ENCODE peak calls at places on chromosomes 13 and 19, in seven cellular contexts. One of them, this sample, is unnamed.

GRCh38 chr19:54418030-54418929 is 3.0 kb downstream of the TTYH1 start:
- DNase-seq in aorta: peak
- DNase-seq in right atrium auricular region: no peak
- DNase-seq in psoas muscle: no peak
- DNase-seq in CD4-positive, alpha-beta T cell: no peak
- DNase-seq in esophagus squamous epithelium: no peak
- DNase-seq in pancreas: no peak
- DNase-seq in this sample: peak

GRCh38 chr19:51354742-51355148 is 11.4 kb downstream of the ETFB start:
- DNase-seq in CD4-positive, alpha-beta T cell: no peak
- DNase-seq in psoas muscle: no peak
- DNase-seq in right atrium auricular region: no peak
- DNase-seq in pancreas: no peak
- DNase-seq in aorta: no peak
- DNase-seq in esophagus squamous epithelium: no peak
- DNase-seq in this sample: peak

GRCh38 chr13:60755380-60756163 is 358.6 kb downstream of the TDRD3 start:
- DNase-seq in psoas muscle: no peak
- DNase-seq in pancreas: no peak
- DNase-seq in right atrium auricular region: no peak
- DNase-seq in CD4-positive, alpha-beta T cell: no peak
- DNase-seq in esophagus squamous epithelium: no peak
- DNase-seq in aorta: no peak
- DNase-seq in this sample: no peak

GRCh38 chr13:50188696-50189095 is 173.5 kb downstream of the KCNRG start:
- DNase-seq in psoas muscle: no peak
- DNase-seq in right atrium auricular region: no peak
- DNase-seq in esophagus squamous epithelium: no peak
- DNase-seq in pancreas: no peak
- DNase-seq in CD4-positive, alpha-beta T cell: no peak
- DNase-seq in aorta: no peak
- DNase-seq in this sample: no peak

GRCh38 chr19:49017666-49018351 is 918 bp upstream of the LHB start:
- DNase-seq in psoas muscle: peak
- DNase-seq in aorta: peak
- DNase-seq in right atrium auricular region: no peak
- DNase-seq in esophagus squamous epithelium: no peak
- DNase-seq in pancreas: peak
- DNase-seq in CD4-positive, alpha-beta T cell: peak
- DNase-seq in this sample: no peak

GRCh38 chr13:41648314-41648935 is 191.1 kb downstream of the RGCC start:
- DNase-seq in esophagus squamous epithelium: no peak
- DNase-seq in CD4-positive, alpha-beta T cell: no peak
- DNase-seq in right atrium auricular region: no peak
- DNase-seq in pancreas: no peak
- DNase-seq in aorta: no peak
- DNase-seq in psoas muscle: no peak
- DNase-seq in this sample: no peak

GRCh38 chr19:3125900-3126524 is 9.8 kb upstream of the GNA15 start:
- DNase-seq in CD4-positive, alpha-beta T cell: peak
- DNase-seq in pancreas: peak
- DNase-seq in esophagus squamous epithelium: no peak
- DNase-seq in right atrium auricular region: no peak
- DNase-seq in psoas muscle: peak
- DNase-seq in aorta: peak
- DNase-seq in this sample: no peak

GRCh38 chr13:41059466-41059865 is 1.8 kb upstream of the WBP4 start:
- DNase-seq in CD4-positive, alpha-beta T cell: no peak
- DNase-seq in right atrium auricular region: no peak
- DNase-seq in psoas muscle: no peak
- DNase-seq in pancreas: no peak
- DNase-seq in aorta: no peak
- DNase-seq in esophagus squamous epithelium: no peak
- DNase-seq in this sample: no peak

GRCh38 chr13:107222619-107223018 is 654.7 kb upstream of the ARGLU1 start:
- DNase-seq in psoas muscle: no peak
- DNase-seq in aorta: no peak
- DNase-seq in esophagus squamous epithelium: no peak
- DNase-seq in CD4-positive, alpha-beta T cell: no peak
- DNase-seq in right atrium auricular region: no peak
- DNase-seq in pancreas: no peak
- DNase-seq in this sample: no peak

GRCh38 chr13:30052127-30052526 is 201.7 kb upstream of the UBL3 start:
- DNase-seq in esophagus squamous epithelium: no peak
- DNase-seq in pancreas: no peak
- DNase-seq in right atrium auricular region: no peak
- DNase-seq in CD4-positive, alpha-beta T cell: no peak
- DNase-seq in psoas muscle: no peak
- DNase-seq in aorta: no peak
- DNase-seq in this sample: no peak

GRCh38 chr19:34225659-34226015 is 28.7 kb upstream of the GARRE1 start:
- DNase-seq in right atrium auricular region: no peak
- DNase-seq in CD4-positive, alpha-beta T cell: no peak
- DNase-seq in esophagus squamous epithelium: no peak
- DNase-seq in psoas muscle: no peak
- DNase-seq in pancreas: no peak
- DNase-seq in aorta: no peak
- DNase-seq in this sample: no peak

GRCh38 chr13:40064723-40065122 is 409.3 kb downstream of the COG6 start:
- DNase-seq in psoas muscle: no peak
- DNase-seq in aorta: no peak
- DNase-seq in pancreas: no peak
- DNase-seq in CD4-positive, alpha-beta T cell: no peak
- DNase-seq in esophagus squamous epithelium: no peak
- DNase-seq in right atrium auricular region: no peak
- DNase-seq in this sample: no peak

GRCh38 chr19:1501200-1501595 is 10.2 kb downstream of the REEP6 start:
- DNase-seq in aorta: no peak
- DNase-seq in right atrium auricular region: no peak
- DNase-seq in pancreas: no peak
- DNase-seq in CD4-positive, alpha-beta T cell: no peak
- DNase-seq in psoas muscle: no peak
- DNase-seq in esophagus squamous epithelium: no peak
- DNase-seq in this sample: no peak

GRCh38 chr13:25067054-25067453 is 28.9 kb upstream of the PABPC3 start:
- DNase-seq in psoas muscle: no peak
- DNase-seq in right atrium auricular region: no peak
- DNase-seq in esophagus squamous epithelium: no peak
- DNase-seq in pancreas: no peak
- DNase-seq in CD4-positive, alpha-beta T cell: no peak
- DNase-seq in aorta: no peak
- DNase-seq in this sample: no peak

GRCh38 chr13:34617684-34618083 is 324.4 kb upstream of the NBEA start:
- DNase-seq in CD4-positive, alpha-beta T cell: no peak
- DNase-seq in pancreas: no peak
- DNase-seq in psoas muscle: no peak
- DNase-seq in right atrium auricular region: no peak
- DNase-seq in aorta: no peak
- DNase-seq in esophagus squamous epithelium: no peak
- DNase-seq in this sample: no peak

GRCh38 chr13:80340643-80341097 is 256 bp downstream of the SPRY2 start:
- DNase-seq in right atrium auricular region: no peak
- DNase-seq in aorta: no peak
- DNase-seq in esophagus squamous epithelium: peak
- DNase-seq in CD4-positive, alpha-beta T cell: no peak
- DNase-seq in pancreas: no peak
- DNase-seq in psoas muscle: no peak
- DNase-seq in this sample: no peak

GRCh38 chr19:31706131-31706530 is 356.9 kb upstream of the TSHZ3 start:
- DNase-seq in pancreas: no peak
- DNase-seq in CD4-positive, alpha-beta T cell: no peak
- DNase-seq in right atrium auricular region: no peak
- DNase-seq in esophagus squamous epithelium: no peak
- DNase-seq in aorta: no peak
- DNase-seq in psoas muscle: no peak
- DNase-seq in this sample: no peak

GRCh38 chr13:33730147-33730546 is 87.8 kb upstream of the RFC3 start:
- DNase-seq in psoas muscle: no peak
- DNase-seq in esophagus squamous epithelium: no peak
- DNase-seq in CD4-positive, alpha-beta T cell: no peak
- DNase-seq in aorta: no peak
- DNase-seq in pancreas: no peak
- DNase-seq in right atrium auricular region: no peak
- DNase-seq in this sample: no peak

GRCh38 chr19:31356587-31357314 is 7.5 kb upstream of the TSHZ3 start:
- DNase-seq in aorta: peak
- DNase-seq in CD4-positive, alpha-beta T cell: peak
- DNase-seq in pancreas: no peak
- DNase-seq in right atrium auricular region: no peak
- DNase-seq in esophagus squamous epithelium: no peak
- DNase-seq in psoas muscle: peak
- DNase-seq in this sample: peak

GRCh38 chr13:78875792-78876580 is 217.0 kb upstream of the OBI1 start:
- DNase-seq in esophagus squamous epithelium: no peak
- DNase-seq in right atrium auricular region: no peak
- DNase-seq in CD4-positive, alpha-beta T cell: no peak
- DNase-seq in psoas muscle: no peak
- DNase-seq in pancreas: peak
- DNase-seq in aorta: no peak
- DNase-seq in this sample: no peak

GRCh38 chr13:27830010-27830409 is 37.7 kb downstream of the GSX1 start:
- DNase-seq in CD4-positive, alpha-beta T cell: peak
- DNase-seq in pancreas: peak
- DNase-seq in psoas muscle: peak
- DNase-seq in esophagus squamous epithelium: no peak
- DNase-seq in right atrium auricular region: peak
- DNase-seq in aorta: peak
- DNase-seq in this sample: no peak

GRCh38 chr19:30086220-30086619 is 144.2 kb downstream of the URI1 start:
- DNase-seq in aorta: no peak
- DNase-seq in pancreas: no peak
- DNase-seq in esophagus squamous epithelium: no peak
- DNase-seq in psoas muscle: no peak
- DNase-seq in right atrium auricular region: no peak
- DNase-seq in CD4-positive, alpha-beta T cell: no peak
- DNase-seq in this sample: no peak

DNA sequence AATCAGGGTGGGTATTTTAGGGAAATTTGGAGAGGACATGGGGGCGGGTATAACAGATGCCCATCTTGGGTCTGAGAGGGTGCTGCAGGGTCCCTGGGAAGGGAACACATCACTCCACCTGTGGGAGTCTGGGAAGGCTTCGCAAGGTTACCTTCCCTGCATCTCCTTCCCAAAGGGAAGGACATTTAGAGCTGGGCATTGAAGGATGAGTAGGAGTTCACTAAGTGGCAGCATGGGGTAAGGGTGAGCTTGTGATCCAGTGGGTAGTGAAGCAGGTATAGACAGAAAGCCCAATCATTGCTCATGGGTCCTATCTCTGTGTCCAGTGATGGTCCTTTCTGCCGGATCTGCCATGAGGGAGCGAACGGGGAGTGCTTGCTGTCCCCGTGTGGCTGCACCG is 13.2 kb downstream of the MARCHF2 start:
- DNase-seq in right atrium auricular region: no peak
- DNase-seq in CD4-positive, alpha-beta T cell: no peak
- DNase-seq in psoas muscle: no peak
- DNase-seq in esophagus squamous epithelium: no peak
- DNase-seq in aorta: no peak
- DNase-seq in pancreas: no peak
- DNase-seq in this sample: no peak
- H3K27ac ChIP-seq in right atrium auricular region: no peak
- H3K27ac ChIP-seq in CD4-positive, alpha-beta T cell: no peak
- H3K27ac ChIP-seq in psoas muscle: no peak
- H3K27ac ChIP-seq in esophagus squamous epithelium: no peak
- H3K27ac ChIP-seq in aorta: no peak
- H3K27ac ChIP-seq in pancreas: no peak
- H3K27ac ChIP-seq in this sample: no peak

GRCh38 chr19:55424518-55424917 is 16.9 kb upstream of the UBE2S start:
- DNase-seq in esophagus squamous epithelium: no peak
- DNase-seq in CD4-positive, alpha-beta T cell: no peak
- DNase-seq in psoas muscle: no peak
- DNase-seq in pancreas: no peak
- DNase-seq in right atrium auricular region: no peak
- DNase-seq in aorta: no peak
- DNase-seq in this sample: no peak
- H3K27ac ChIP-seq in esophagus squamous epithelium: no peak
- H3K27ac ChIP-seq in CD4-positive, alpha-beta T cell: no peak
- H3K27ac ChIP-seq in psoas muscle: no peak
- H3K27ac ChIP-seq in pancreas: no peak
- H3K27ac ChIP-seq in right atrium auricular region: no peak
- H3K27ac ChIP-seq in aorta: no peak
- H3K27ac ChIP-seq in this sample: peak

DNA sequence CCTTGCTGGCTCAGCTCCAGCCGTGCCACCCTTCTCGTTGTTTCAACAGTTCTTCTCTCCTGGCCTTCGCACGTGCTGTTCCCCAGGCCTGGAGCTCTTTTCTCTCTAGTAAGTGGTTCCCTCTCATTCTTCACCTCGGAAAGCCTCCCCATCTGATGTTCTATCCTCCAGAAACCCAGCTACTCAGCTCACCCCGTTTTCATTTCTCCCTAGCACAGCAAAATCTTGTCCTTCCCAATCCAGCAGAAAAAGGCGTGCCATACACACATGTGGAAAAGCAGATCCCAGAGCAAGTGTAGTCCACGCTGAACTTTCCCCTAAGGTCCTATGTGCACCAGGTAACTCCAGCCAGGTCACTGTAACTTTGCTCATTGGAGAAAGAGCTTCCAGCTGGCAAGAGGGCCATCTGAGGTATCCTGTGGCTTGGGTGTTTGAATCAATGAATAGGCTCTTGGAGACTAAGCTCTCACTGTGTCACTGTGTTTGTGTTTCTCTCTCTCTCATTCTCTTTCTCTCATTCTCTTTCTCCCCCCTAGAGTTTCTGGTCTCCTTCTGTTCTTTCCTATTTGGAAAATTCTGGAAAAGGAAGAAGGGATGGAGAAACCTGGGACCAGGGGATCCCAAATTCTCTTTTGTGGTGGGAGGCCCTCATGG is 49.0 kb downstream of the COLGALT1 start:
- DNase-seq in pancreas: no peak
- DNase-seq in psoas muscle: no peak
- DNase-seq in CD4-positive, alpha-beta T cell: no peak
- DNase-seq in right atrium auricular region: no peak
- DNase-seq in esophagus squamous epithelium: no peak
- DNase-seq in aorta: no peak
- DNase-seq in this sample: no peak
- H3K27ac ChIP-seq in pancreas: no peak
- H3K27ac ChIP-seq in psoas muscle: no peak
- H3K27ac ChIP-seq in CD4-positive, alpha-beta T cell: no peak
- H3K27ac ChIP-seq in right atrium auricular region: no peak
- H3K27ac ChIP-seq in esophagus squamous epithelium: no peak
- H3K27ac ChIP-seq in aorta: no peak
- H3K27ac ChIP-seq in this sample: no peak

DNA sequence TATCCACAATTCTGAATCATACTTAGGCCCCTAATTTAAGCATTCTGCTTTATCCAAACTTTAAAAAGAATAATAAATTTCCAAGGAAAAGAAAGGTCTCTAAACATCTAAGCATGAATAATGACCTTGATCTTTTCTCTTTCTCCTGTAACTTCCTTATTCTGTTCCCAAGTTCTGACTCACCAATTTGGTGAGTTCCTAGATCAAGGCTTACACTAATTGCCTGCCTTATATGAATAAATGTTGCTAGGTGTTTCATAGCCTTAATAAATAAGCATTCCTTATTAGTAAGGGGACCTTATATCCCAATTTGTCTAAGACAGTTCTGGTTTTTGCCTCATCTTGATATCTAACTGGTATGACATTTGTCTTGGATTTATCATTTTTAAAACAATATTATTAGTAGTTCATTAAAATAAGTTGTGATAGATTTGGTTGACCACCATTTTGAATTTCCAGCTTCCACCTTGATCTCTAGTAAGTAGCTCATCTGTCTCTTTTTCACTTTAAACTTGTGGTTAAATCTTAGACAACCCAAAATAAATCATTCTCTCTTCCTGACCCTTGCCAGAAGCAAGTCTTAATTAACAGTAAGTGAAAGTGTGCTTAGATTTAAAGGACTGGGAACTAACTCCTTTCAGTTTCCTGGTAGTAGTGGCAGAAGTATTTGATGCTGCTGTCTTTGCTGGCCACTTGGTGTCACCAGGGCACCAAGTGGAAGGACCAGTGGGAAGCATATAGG is 121.2 kb upstream of the MLNR start:
- DNase-seq in CD4-positive, alpha-beta T cell: no peak
- DNase-seq in right atrium auricular region: no peak
- DNase-seq in pancreas: no peak
- DNase-seq in psoas muscle: no peak
- DNase-seq in aorta: no peak
- DNase-seq in esophagus squamous epithelium: no peak
- DNase-seq in this sample: no peak
- H3K27ac ChIP-seq in CD4-positive, alpha-beta T cell: no peak
- H3K27ac ChIP-seq in right atrium auricular region: peak
- H3K27ac ChIP-seq in pancreas: peak
- H3K27ac ChIP-seq in psoas muscle: peak
- H3K27ac ChIP-seq in aorta: no peak
- H3K27ac ChIP-seq in esophagus squamous epithelium: no peak
- H3K27ac ChIP-seq in this sample: no peak

This sample was measured in substantia nigra.